ENCODE peak calls at places on chromosomes 2 and 18, in nine cellular contexts. H is upper lobe of right lung; D is NB4; N is AG10803; G is dorsolateral prefrontal cortex; A is fibroblast of lung; O is CD4-positive, alpha-beta memory T cell; C is HCT116; E is CD8-positive, alpha-beta T cell. K is an unnamed sample.

GRCh38 chr2:239303711-239304532 is 96.9 kb downstream of the HDAC4 start:
- DNase-seq in H (peak; percentile 46), D (no peak), O (no peak), E (no peak), A (no peak), N (no peak), G (peak; percentile 5), C (no peak), K (no peak)

GRCh38 chr2:48808311-48808710 is 52.8 kb upstream of the LHCGR start:
- DNase-seq in A (no peak), H (no peak), G (no peak), E (no peak), N (no peak), D (no peak), O (no peak), C (no peak), K (no peak)

GRCh38 chr2:129459881-129460280 is 519.6 kb upstream of the RAB6C start:
- DNase-seq in N (no peak), C (no peak), A (no peak), D (no peak), G (no peak), H (no peak), O (no peak), E (no peak), K (no peak)

GRCh38 chr2:136212426-136213378 is 94.8 kb upstream of the CXCR4 start:
- DNase-seq in O (peak; percentile 65), A (no peak), N (no peak), G (no peak), D (peak; percentile 48), C (no peak), H (no peak), E (peak; percentile 48), K (no peak)

GRCh38 chr18:3014501-3015202 is 1.7 kb upstream of the LPIN2 start:
- DNase-seq in H (no peak), A (no peak), G (no peak), D (peak; percentile 44), O (no peak), N (no peak), E (no peak), C (no peak), K (no peak)

GRCh38 chr2:162968306-162968705 is 129.7 kb upstream of the KCNH7 start:
- DNase-seq in C (no peak), G (no peak), O (no peak), E (no peak), H (no peak), A (no peak), N (no peak), D (no peak), K (no peak)

GRCh38 chr18:33906046-33906445 is 318.7 kb downstream of the NOL4 start:
- DNase-seq in E (no peak), G (no peak), A (peak; percentile 71), D (no peak), C (no peak), O (no peak), H (no peak), N (no peak), K (no peak)

GRCh38 chr2:164252568-164253287 is 368.6 kb downstream of the GRB14 start:
- DNase-seq in C (no peak), A (no peak), E (no peak), D (no peak), O (no peak), G (no peak), N (no peak), H (no peak), K (no peak)

GRCh38 chr2:41197781-41198180 is 745.9 kb upstream of the SLC8A1 start:
- DNase-seq in C (no peak), E (no peak), O (no peak), D (no peak), G (no peak), A (no peak), H (no peak), N (no peak), K (no peak)

GRCh38 chr2:157986761-157987160 is 110.6 kb upstream of the ACVR1 start:
- DNase-seq in O (no peak), E (no peak), D (no peak), N (no peak), H (no peak), A (no peak), C (no peak), G (no peak), K (no peak)

GRCh38 chr2:288002-288742 is at the start of gene ALKAL2:
- DNase-seq in G (no peak), D (no peak), O (no peak), H (peak; percentile 68), E (no peak), C (no peak), A (peak; percentile 25), N (no peak), K (no peak)

GRCh38 chr2:152445791-152446201 is 110.8 kb downstream of the FMNL2 start:
- DNase-seq in H (no peak), O (no peak), A (peak; percentile 95), N (peak; percentile 92), C (no peak), E (no peak), D (no peak), G (peak; percentile 63), K (peak; percentile 75)

GRCh38 chr2:220269421-220269820 is 642.0 kb downstream of the SLC4A3 start:
- DNase-seq in N (no peak), O (no peak), D (no peak), E (no peak), C (no peak), G (no peak), A (no peak), H (no peak), K (no peak)

GRCh38 chr2:235170536-235171510 is 219.0 kb downstream of the SH3BP4 start:
- DNase-seq in O (no peak), H (no peak), N (peak; percentile 90), A (peak; percentile 54), D (peak; percentile 5), G (peak; percentile 33), E (no peak), C (peak; percentile 56), K (peak; percentile 52)

GRCh38 chr2:9769171-9770005 is 73.9 kb upstream of the TAF1B start:
- DNase-seq in E (no peak), H (peak; percentile 65), C (no peak), G (no peak), D (no peak), N (no peak), A (peak; percentile 57), O (no peak), K (no peak)

GRCh38 chr2:109370399-109370990 is 241.5 kb downstream of the SH3RF3 start:
- DNase-seq in D (no peak), E (no peak), N (no peak), H (peak; percentile 46), O (no peak), A (no peak), G (no peak), C (no peak), K (no peak)

GRCh38 chr2:54081574-54081973 is 33.8 kb upstream of the ACYP2 start:
- DNase-seq in N (no peak), E (no peak), H (no peak), D (no peak), A (peak; percentile 76), C (no peak), G (no peak), O (no peak), K (no peak)

GRCh38 chr2:202704248-202704647 is 69.5 kb downstream of the FAM117B start:
- DNase-seq in O (no peak), D (no peak), A (no peak), H (no peak), C (no peak), G (no peak), E (no peak), N (no peak), K (no peak)

GRCh38 chr2:6917071-6917760 is at the start of gene RNF144A:
- DNase-seq in N (peak; percentile 26), D (peak; percentile 69), G (peak; percentile 55), A (peak; percentile 45), C (no peak), H (peak; percentile 86), E (peak; percentile 74), O (peak; percentile 76), K (no peak)
- H3K4me3 ChIP-seq in N (peak within 1 kb of the TSS; percentile 47), D (no peak within 1 kb of the TSS), G (peak within 1 kb of the TSS; percentile 90), A (peak within 1 kb of the TSS; percentile 50), C (peak within 1 kb of the TSS; percentile 49), H (peak within 1 kb of the TSS; percentile 62), E (peak within 1 kb of the TSS; percentile 57), O (peak within 1 kb of the TSS; percentile 47), K (peak within 1 kb of the TSS; percentile 53)

GRCh38 chr2:222670191-222671038 is 1.0 kb upstream of the MOGAT1 start:
- DNase-seq in O (no peak), E (no peak), N (no peak), H (no peak), D (no peak), C (no peak), A (no peak), G (no peak), K (no peak)

GRCh38 chr2:222673273-222673672 is 1.8 kb downstream of the MOGAT1 start:
- DNase-seq in G (no peak), H (no peak), E (no peak), A (no peak), N (no peak), O (no peak), C (no peak), D (no peak), K (no peak)

GRCh38 chr2:222671259-222672067 is at the start of gene MOGAT1:
- DNase-seq in O (no peak), N (no peak), C (no peak), G (no peak), D (no peak), E (no peak), H (peak; percentile 85), A (peak; percentile 24), K (no peak)

GRCh38 chr2:222673883-222674282 is 2.4 kb downstream of the MOGAT1 start:
- DNase-seq in G (no peak), O (no peak), A (no peak), E (no peak), N (no peak), C (no peak), D (peak; percentile 34), H (no peak), K (no peak)

DNA sequence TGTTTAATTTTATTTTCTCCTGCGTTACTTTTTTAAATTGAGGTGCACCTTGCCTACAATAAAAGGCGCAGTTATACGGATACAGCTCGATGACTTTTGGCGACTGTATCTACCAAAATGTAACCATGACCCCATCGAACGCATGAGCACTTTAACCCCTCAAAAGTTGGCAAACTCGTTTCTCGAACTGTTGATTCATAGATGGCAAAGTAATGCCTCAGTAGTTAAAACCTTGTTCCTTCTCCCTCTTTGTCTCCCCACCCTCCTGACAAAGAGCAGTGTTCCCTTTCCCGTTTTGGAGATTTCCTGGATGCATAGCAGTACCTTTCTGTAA is 577 bp downstream of the MOGAT1 start:
- DNase-seq in N (no peak), G (no peak), C (no peak), A (no peak), D (no peak), O (no peak), H (no peak), E (no peak), K (no peak)
- H3K4me3 ChIP-seq in N (peak overlapping the region; percentile 47), G (peak overlapping the region; percentile 75), C (no peak overlapping the region), A (peak overlapping the region; percentile 40), D (no peak overlapping the region), O (no peak overlapping the region), H (peak overlapping the region; percentile 49), E (no peak overlapping the region), K (peak overlapping the region; percentile 49)

GRCh38 chr2:189763908-189764661 is 1.5 kb upstream of the OSGEPL1 start:
- DNase-seq in G (no peak), E (no peak), O (no peak), D (peak; percentile 21), N (peak; percentile 29), C (no peak), H (no peak), A (no peak), K (no peak)
- H3K4me3 ChIP-seq in G (peak overlapping the region; percentile 88), E (no peak overlapping the region), O (no peak overlapping the region), D (peak overlapping the region; percentile 97), N (no peak overlapping the region), C (peak overlapping the region; percentile 63), H (no peak overlapping the region), A (no peak overlapping the region), K (no peak overlapping the region)

GRCh38 chr18:62437520-62438329 is 85.1 kb upstream of the ZCCHC2 start:
- DNase-seq in H (no peak), G (peak; percentile 50), C (no peak), O (no peak), A (no peak), D (peak; percentile 44), E (no peak), N (peak; percentile 29), K (no peak)
- H3K4me3 ChIP-seq in H (peak overlapping the region; percentile 16), G (no peak overlapping the region), C (no peak overlapping the region), O (no peak overlapping the region), A (peak overlapping the region; percentile 4), D (no peak overlapping the region), E (no peak overlapping the region), N (peak overlapping the region; percentile 20), K (no peak overlapping the region)

K was measured in skeletal muscle cell.